ENCODE peak calls at places on chromosomes 13 and 19, in five cellular contexts. U, E, G, D and C are unnamed samples.

GRCh38 chr19:1235625-1236538 is 1.9 kb downstream of the CBARP start:
- DNase-seq in U (no peak), E (no peak), G (peak; percentile 50), D (no peak), C (no peak)

GRCh38 chr13:41056194-41056593 is 5.1 kb upstream of the WBP4 start:
- DNase-seq in U (no peak), E (no peak), G (no peak), D (no peak), C (no peak)

GRCh38 chr13:102680842-102681725 is 13.8 kb downstream of the METTL21C start:
- DNase-seq in U (no peak), E (no peak), G (peak; percentile 30), D (no peak), C (peak; percentile 24)

GRCh38 chr19:10654610-10655456 is 687 bp downstream of the ILF3 start:
- DNase-seq in U (peak; percentile 71), E (peak; percentile 77), G (no peak), D (peak; percentile 61), C (no peak)

GRCh38 chr19:12847159-12848139 is 9.1 kb downstream of the MAST1 start:
- DNase-seq in U (peak; percentile 85), E (peak; percentile 65), G (peak; percentile 73), D (peak; percentile 90), C (peak; percentile 81)

GRCh38 chr13:31909889-31910551 is 121.6 kb upstream of the FRY start:
- DNase-seq in U (peak; percentile 27), E (peak; percentile 47), G (peak; percentile 70), D (no peak), C (peak; percentile 52)

GRCh38 chr19:32599736-32600157 is 18.8 kb downstream of the PDCD5 start:
- DNase-seq in U (peak; percentile 20), E (peak; percentile 31), G (peak; percentile 69), D (no peak), C (peak; percentile 40)

GRCh38 chr13:37058801-37059135 is 720 bp downstream of the SUPT20H start:
- DNase-seq in U (peak; percentile 27), E (no peak), G (no peak), D (no peak), C (no peak)

GRCh38 chr19:18366027-18366435 is 19.9 kb upstream of the GDF15 start:
- DNase-seq in U (no peak), E (no peak), G (no peak), D (no peak), C (no peak)

GRCh38 chr19:46678110-46678732 is 17.2 kb upstream of the DACT3 start:
- DNase-seq in U (peak; percentile 47), E (no peak), G (no peak), D (no peak), C (peak; percentile 49)

GRCh38 chr13:23918208-23918607 is 20.9 kb upstream of the C1QTNF9B start:
- DNase-seq in U (no peak), E (no peak), G (peak; percentile 38), D (no peak), C (no peak)

GRCh38 chr13:48586591-48587103 is 53.8 kb upstream of the RCBTB2 start:
- DNase-seq in U (no peak), E (no peak), G (peak; percentile 11), D (no peak), C (no peak)